ENCODE peak calls at places on chromosomes 13 and 19, in ten cellular contexts. One of them, this sample, is unnamed.

GRCh38 chr13:42174344-42175162 is 97.4 kb upstream of the AKAP11 start:
- DNase-seq in GM19239: no peak
- DNase-seq in effector memory CD8-positive, alpha-beta T cell: no peak
- DNase-seq in GM06990: no peak
- DNase-seq in fibroblast of gingiva: no peak
- DNase-seq in Calu3: no peak
- DNase-seq in posterior cingulate gyrus: no peak
- DNase-seq in amygdala: no peak
- DNase-seq in type B pancreatic cell: no peak
- DNase-seq in thoracic aorta: no peak
- DNase-seq in this sample: no peak

GRCh38 chr13:39119422-39119821 is 81.2 kb downstream of the NHLRC3 start:
- DNase-seq in GM06990: no peak
- DNase-seq in posterior cingulate gyrus: no peak
- DNase-seq in Calu3: no peak
- DNase-seq in type B pancreatic cell: no peak
- DNase-seq in fibroblast of gingiva: no peak
- DNase-seq in thoracic aorta: no peak
- DNase-seq in GM19239: no peak
- DNase-seq in amygdala: no peak
- DNase-seq in effector memory CD8-positive, alpha-beta T cell: no peak
- DNase-seq in this sample: no peak

GRCh38 chr13:109105899-109106298 is 476.5 kb downstream of the MYO16 start:
- DNase-seq in effector memory CD8-positive, alpha-beta T cell: no peak
- DNase-seq in amygdala: no peak
- DNase-seq in GM06990: no peak
- DNase-seq in type B pancreatic cell: no peak
- DNase-seq in fibroblast of gingiva: peak
- DNase-seq in GM19239: no peak
- DNase-seq in Calu3: no peak
- DNase-seq in thoracic aorta: no peak
- DNase-seq in posterior cingulate gyrus: no peak
- DNase-seq in this sample: no peak

GRCh38 chr13:100721885-100722512 is 47.4 kb upstream of the TMTC4 start:
- DNase-seq in type B pancreatic cell: no peak
- DNase-seq in GM06990: no peak
- DNase-seq in GM19239: peak
- DNase-seq in thoracic aorta: no peak
- DNase-seq in fibroblast of gingiva: peak
- DNase-seq in Calu3: peak
- DNase-seq in amygdala: peak
- DNase-seq in effector memory CD8-positive, alpha-beta T cell: peak
- DNase-seq in posterior cingulate gyrus: peak
- DNase-seq in this sample: peak

GRCh38 chr19:42295342-42295741 is 6.6 kb upstream of the PRR19 start:
- DNase-seq in GM19239: no peak
- DNase-seq in Calu3: no peak
- DNase-seq in effector memory CD8-positive, alpha-beta T cell: no peak
- DNase-seq in type B pancreatic cell: no peak
- DNase-seq in amygdala: no peak
- DNase-seq in posterior cingulate gyrus: no peak
- DNase-seq in fibroblast of gingiva: no peak
- DNase-seq in thoracic aorta: no peak
- DNase-seq in GM06990: no peak
- DNase-seq in this sample: no peak

GRCh38 chr19:51338563-51339312 is 3.2 kb downstream of the VSIG10L start:
- DNase-seq in GM06990: peak
- DNase-seq in thoracic aorta: peak
- DNase-seq in posterior cingulate gyrus: peak
- DNase-seq in Calu3: peak
- DNase-seq in amygdala: peak
- DNase-seq in GM19239: peak
- DNase-seq in fibroblast of gingiva: peak
- DNase-seq in effector memory CD8-positive, alpha-beta T cell: peak
- DNase-seq in type B pancreatic cell: peak
- DNase-seq in this sample: peak

GRCh38 chr19:4597975-4598671 is 38.6 kb upstream of the SEMA6B start:
- DNase-seq in GM06990: peak
- DNase-seq in amygdala: no peak
- DNase-seq in effector memory CD8-positive, alpha-beta T cell: no peak
- DNase-seq in Calu3: peak
- DNase-seq in type B pancreatic cell: peak
- DNase-seq in thoracic aorta: no peak
- DNase-seq in GM19239: no peak
- DNase-seq in fibroblast of gingiva: no peak
- DNase-seq in posterior cingulate gyrus: no peak
- DNase-seq in this sample: peak

GRCh38 chr13:72204291-72204690 is 337.3 kb upstream of the DACH1 start:
- DNase-seq in Calu3: no peak
- DNase-seq in amygdala: no peak
- DNase-seq in posterior cingulate gyrus: no peak
- DNase-seq in GM19239: no peak
- DNase-seq in GM06990: no peak
- DNase-seq in thoracic aorta: no peak
- DNase-seq in type B pancreatic cell: no peak
- DNase-seq in fibroblast of gingiva: peak
- DNase-seq in effector memory CD8-positive, alpha-beta T cell: no peak
- DNase-seq in this sample: no peak

GRCh38 chr13:35838356-35838755 is 292.8 kb downstream of the DCLK1 start:
- DNase-seq in GM06990: no peak
- DNase-seq in thoracic aorta: no peak
- DNase-seq in posterior cingulate gyrus: no peak
- DNase-seq in fibroblast of gingiva: peak
- DNase-seq in effector memory CD8-positive, alpha-beta T cell: no peak
- DNase-seq in GM19239: no peak
- DNase-seq in Calu3: no peak
- DNase-seq in amygdala: no peak
- DNase-seq in type B pancreatic cell: no peak
- DNase-seq in this sample: no peak

GRCh38 chr19:16197188-16197621 is 506 bp upstream of the AP1M1 start:
- DNase-seq in thoracic aorta: no peak
- DNase-seq in fibroblast of gingiva: peak
- DNase-seq in Calu3: no peak
- DNase-seq in type B pancreatic cell: no peak
- DNase-seq in effector memory CD8-positive, alpha-beta T cell: no peak
- DNase-seq in posterior cingulate gyrus: no peak
- DNase-seq in GM19239: no peak
- DNase-seq in amygdala: no peak
- DNase-seq in GM06990: no peak
- DNase-seq in this sample: no peak

GRCh38 chr19:34365463-34366401 is 736 bp downstream of the GPI start:
- DNase-seq in amygdala: peak
- DNase-seq in posterior cingulate gyrus: no peak
- DNase-seq in effector memory CD8-positive, alpha-beta T cell: no peak
- DNase-seq in type B pancreatic cell: no peak
- DNase-seq in thoracic aorta: no peak
- DNase-seq in GM06990: peak
- DNase-seq in GM19239: no peak
- DNase-seq in Calu3: peak
- DNase-seq in fibroblast of gingiva: peak
- DNase-seq in this sample: peak

GRCh38 chr19:5424192-5424973 is 30.8 kb upstream of the ZNRF4 start:
- DNase-seq in type B pancreatic cell: no peak
- DNase-seq in Calu3: no peak
- DNase-seq in amygdala: no peak
- DNase-seq in fibroblast of gingiva: no peak
- DNase-seq in posterior cingulate gyrus: no peak
- DNase-seq in thoracic aorta: no peak
- DNase-seq in GM19239: no peak
- DNase-seq in effector memory CD8-positive, alpha-beta T cell: no peak
- DNase-seq in GM06990: no peak
- DNase-seq in this sample: no peak